ENCODE peak calls at places on chromosome 19, in nine cellular contexts. One of them, this sample, is unnamed.

GRCh38 chr19:17718988-17719711 is at the start of gene MAP1S:
- DNase-seq in GM23248: peak; percentile 75
- DNase-seq in PC-9: peak; percentile 58
- DNase-seq in fibroblast of lung: peak; percentile 44
- DNase-seq in K562: peak; percentile 78
- DNase-seq in PC-3: peak; percentile 47
- DNase-seq in neural progenitor cell: peak; percentile 96
- DNase-seq in MM.1S: peak; percentile 52
- DNase-seq in H1: peak; percentile 91
- DNase-seq in this sample: no peak

GRCh38 chr19:21751379-21751778 is 16.0 kb downstream of the ZNF100 start:
- DNase-seq in PC-3: no peak
- DNase-seq in neural progenitor cell: no peak
- DNase-seq in PC-9: no peak
- DNase-seq in GM23248: peak; percentile 60
- DNase-seq in H1: no peak
- DNase-seq in K562: no peak
- DNase-seq in MM.1S: no peak
- DNase-seq in fibroblast of lung: peak; percentile 59
- DNase-seq in this sample: no peak

GRCh38 chr19:1064661-1065605 is 2.0 kb upstream of the ARHGAP45 start:
- DNase-seq in PC-3: peak; percentile 69
- DNase-seq in fibroblast of lung: peak; percentile 67
- DNase-seq in neural progenitor cell: peak; percentile 87
- DNase-seq in K562: peak; percentile 72
- DNase-seq in MM.1S: peak; percentile 83
- DNase-seq in H1: peak; percentile 88
- DNase-seq in PC-9: peak; percentile 54
- DNase-seq in GM23248: peak; percentile 86
- DNase-seq in this sample: no peak

GRCh38 chr19:38596057-38596981 is 21.4 kb downstream of the MAP4K1 start:
- DNase-seq in K562: peak; percentile 95
- DNase-seq in H1: peak; percentile 100
- DNase-seq in GM23248: peak; percentile 32
- DNase-seq in neural progenitor cell: peak; percentile 95
- DNase-seq in fibroblast of lung: no peak
- DNase-seq in PC-3: peak; percentile 14
- DNase-seq in MM.1S: no peak
- DNase-seq in PC-9: peak; percentile 85
- DNase-seq in this sample: no peak

GRCh38 chr19:5023128-5023571 is 54.2 kb downstream of the KDM4B start:
- DNase-seq in GM23248: peak; percentile 50
- DNase-seq in neural progenitor cell: no peak
- DNase-seq in MM.1S: no peak
- DNase-seq in K562: no peak
- DNase-seq in PC-3: no peak
- DNase-seq in H1: no peak
- DNase-seq in PC-9: no peak
- DNase-seq in fibroblast of lung: no peak
- DNase-seq in this sample: no peak

GRCh38 chr19:34259367-34259865 is 5.1 kb downstream of the GARRE1 start:
- DNase-seq in fibroblast of lung: peak; percentile 40
- DNase-seq in K562: no peak
- DNase-seq in PC-3: no peak
- DNase-seq in PC-9: no peak
- DNase-seq in neural progenitor cell: no peak
- DNase-seq in H1: no peak
- DNase-seq in MM.1S: no peak
- DNase-seq in GM23248: peak; percentile 52
- DNase-seq in this sample: no peak

GRCh38 chr19:48629599-48630288 is 7.4 kb downstream of the DBP start:
- DNase-seq in fibroblast of lung: peak; percentile 73
- DNase-seq in GM23248: peak; percentile 41
- DNase-seq in PC-3: no peak
- DNase-seq in MM.1S: no peak
- DNase-seq in neural progenitor cell: peak; percentile 95
- DNase-seq in K562: peak; percentile 48
- DNase-seq in H1: peak; percentile 100
- DNase-seq in PC-9: no peak
- DNase-seq in this sample: no peak

GRCh38 chr19:18041054-18041453 is 33.1 kb downstream of the ARRDC2 start:
- DNase-seq in K562: no peak
- DNase-seq in neural progenitor cell: no peak
- DNase-seq in H1: no peak
- DNase-seq in fibroblast of lung: no peak
- DNase-seq in PC-3: no peak
- DNase-seq in MM.1S: no peak
- DNase-seq in GM23248: no peak
- DNase-seq in PC-9: no peak
- DNase-seq in this sample: no peak

GRCh38 chr19:40284501-40285352 is at the start of gene AKT2:
- DNase-seq in fibroblast of lung: peak; percentile 62
- DNase-seq in PC-3: no peak
- DNase-seq in MM.1S: peak; percentile 42
- DNase-seq in K562: peak; percentile 86
- DNase-seq in neural progenitor cell: peak; percentile 94
- DNase-seq in H1: peak; percentile 98
- DNase-seq in GM23248: peak; percentile 71
- DNase-seq in PC-9: no peak
- DNase-seq in this sample: peak; percentile 48

GRCh38 chr19:15538774-15539173 is 30.4 kb downstream of the CYP4F22 start:
- DNase-seq in PC-3: peak; percentile 30
- DNase-seq in MM.1S: peak; percentile 25
- DNase-seq in H1: no peak
- DNase-seq in K562: peak; percentile 20
- DNase-seq in fibroblast of lung: no peak
- DNase-seq in GM23248: no peak
- DNase-seq in neural progenitor cell: no peak
- DNase-seq in PC-9: no peak
- DNase-seq in this sample: no peak
- TF ChIP-seq EZH2 in PC-3: no peak
- TF ChIP-seq EZH2 in MM.1S: no peak
- TF ChIP-seq EZH2 in H1: no peak
- TF ChIP-seq EZH2 in K562: no peak
- TF ChIP-seq EZH2 in fibroblast of lung: no peak
- TF ChIP-seq EZH2 in GM23248: no peak
- TF ChIP-seq EZH2 in neural progenitor cell: no peak
- TF ChIP-seq EZH2 in PC-9: no peak
- TF ChIP-seq EZH2 in this sample: no peak

GRCh38 chr19:45152504-45153338 is 8.1 kb downstream of the NKPD1 start:
- DNase-seq in GM23248: peak; percentile 65
- DNase-seq in fibroblast of lung: peak; percentile 54
- DNase-seq in MM.1S: no peak
- DNase-seq in PC-9: no peak
- DNase-seq in PC-3: no peak
- DNase-seq in K562: no peak
- DNase-seq in H1: peak; percentile 75
- DNase-seq in neural progenitor cell: peak; percentile 85
- DNase-seq in this sample: no peak

GRCh38 chr19:45151821-45152503 is 8.8 kb downstream of the NKPD1 start:
- DNase-seq in PC-9: no peak
- DNase-seq in neural progenitor cell: peak; percentile 21
- DNase-seq in PC-3: no peak
- DNase-seq in H1: no peak
- DNase-seq in K562: no peak
- DNase-seq in fibroblast of lung: no peak
- DNase-seq in GM23248: peak; percentile 20
- DNase-seq in MM.1S: no peak
- DNase-seq in this sample: no peak

GRCh38 chr19:45150731-45151725 is 9.8 kb downstream of the NKPD1 start:
- DNase-seq in neural progenitor cell: no peak
- DNase-seq in fibroblast of lung: no peak
- DNase-seq in PC-3: peak; percentile 14
- DNase-seq in H1: no peak
- DNase-seq in K562: peak; percentile 44
- DNase-seq in GM23248: no peak
- DNase-seq in PC-9: peak; percentile 87
- DNase-seq in MM.1S: no peak
- DNase-seq in this sample: no peak

GRCh38 chr19:45154064-45154827 is 6.5 kb downstream of the NKPD1 start:
- DNase-seq in H1: no peak
- DNase-seq in fibroblast of lung: peak; percentile 84
- DNase-seq in GM23248: peak; percentile 72
- DNase-seq in K562: peak; percentile 86
- DNase-seq in PC-9: peak; percentile 68
- DNase-seq in MM.1S: no peak
- DNase-seq in neural progenitor cell: no peak
- DNase-seq in PC-3: peak; percentile 46
- DNase-seq in this sample: no peak

DNA sequence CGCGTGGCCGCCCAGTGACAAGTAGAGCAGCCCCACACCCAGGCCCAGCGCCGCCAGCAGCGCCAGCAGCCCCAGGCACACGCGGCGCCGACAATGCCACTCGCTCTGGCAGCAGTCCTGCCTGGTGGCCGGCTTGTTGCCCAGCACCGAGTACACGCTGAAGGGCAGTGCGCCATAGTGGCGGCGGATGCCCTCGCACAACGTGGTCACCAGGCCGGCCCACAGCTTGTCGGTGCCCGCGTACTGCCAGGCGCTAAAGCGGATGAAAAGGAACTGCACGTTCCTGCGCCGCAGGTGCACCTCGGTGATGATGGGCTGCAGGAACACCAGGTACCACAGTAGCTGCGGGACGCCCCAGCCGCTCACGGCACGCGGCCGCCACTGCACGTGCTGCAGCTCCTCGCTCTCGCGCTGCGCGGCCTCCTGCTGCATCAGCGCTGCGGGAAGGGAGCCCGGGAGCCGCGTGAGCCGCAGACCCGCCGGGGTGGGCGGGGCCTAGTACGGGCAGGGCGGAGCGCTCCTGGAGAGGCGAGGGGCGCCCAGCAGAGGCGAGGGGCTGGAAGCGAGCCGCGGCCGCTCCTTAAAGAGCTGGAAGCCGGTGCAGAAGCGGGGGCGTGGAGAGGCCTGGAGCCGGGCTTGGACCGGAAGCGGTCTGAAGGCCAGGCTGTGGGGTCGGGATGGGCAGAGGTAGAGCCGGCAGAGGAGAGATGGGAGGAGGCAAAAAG is 7.3 kb downstream of the NKPD1 start:
- DNase-seq in H1: peak; percentile 86
- DNase-seq in K562: peak; percentile 69
- DNase-seq in fibroblast of lung: peak; percentile 51
- DNase-seq in neural progenitor cell: peak; percentile 85
- DNase-seq in MM.1S: no peak
- DNase-seq in PC-3: no peak
- DNase-seq in PC-9: no peak
- DNase-seq in GM23248: peak; percentile 79
- DNase-seq in this sample: no peak
- TF ChIP-seq EZH2 in H1: peak; percentile 21
- TF ChIP-seq EZH2 in K562: no peak
- TF ChIP-seq EZH2 in fibroblast of lung: no peak
- TF ChIP-seq EZH2 in neural progenitor cell: peak; percentile 78
- TF ChIP-seq EZH2 in MM.1S: no peak
- TF ChIP-seq EZH2 in PC-3: no peak
- TF ChIP-seq EZH2 in PC-9: no peak
- TF ChIP-seq EZH2 in GM23248: no peak
- TF ChIP-seq EZH2 in this sample: no peak

GRCh38 chr19:15454371-15454800 is 4.6 kb upstream of the WIZ start:
- DNase-seq in fibroblast of lung: no peak
- DNase-seq in PC-9: no peak
- DNase-seq in K562: no peak
- DNase-seq in MM.1S: no peak
- DNase-seq in GM23248: no peak
- DNase-seq in neural progenitor cell: no peak
- DNase-seq in H1: no peak
- DNase-seq in PC-3: no peak
- DNase-seq in this sample: no peak

GRCh38 chr19:15456871-15457700 is 7.3 kb downstream of the RASAL3 start:
- DNase-seq in PC-3: peak; percentile 61
- DNase-seq in MM.1S: no peak
- DNase-seq in GM23248: peak; percentile 21
- DNase-seq in K562: peak; percentile 39
- DNase-seq in neural progenitor cell: peak; percentile 69
- DNase-seq in PC-9: no peak
- DNase-seq in H1: peak; percentile 91
- DNase-seq in fibroblast of lung: no peak
- DNase-seq in this sample: no peak

GRCh38 chr19:15456441-15456840 is 6.7 kb upstream of the WIZ start:
- DNase-seq in PC-9: no peak
- DNase-seq in GM23248: no peak
- DNase-seq in fibroblast of lung: no peak
- DNase-seq in PC-3: no peak
- DNase-seq in neural progenitor cell: no peak
- DNase-seq in MM.1S: no peak
- DNase-seq in H1: no peak
- DNase-seq in K562: no peak
- DNase-seq in this sample: no peak

GRCh38 chr19:15455996-15456395 is 6.2 kb upstream of the WIZ start:
- DNase-seq in K562: no peak
- DNase-seq in PC-3: no peak
- DNase-seq in MM.1S: no peak
- DNase-seq in H1: no peak
- DNase-seq in PC-9: no peak
- DNase-seq in neural progenitor cell: no peak
- DNase-seq in fibroblast of lung: no peak
- DNase-seq in GM23248: no peak
- DNase-seq in this sample: no peak

DNA sequence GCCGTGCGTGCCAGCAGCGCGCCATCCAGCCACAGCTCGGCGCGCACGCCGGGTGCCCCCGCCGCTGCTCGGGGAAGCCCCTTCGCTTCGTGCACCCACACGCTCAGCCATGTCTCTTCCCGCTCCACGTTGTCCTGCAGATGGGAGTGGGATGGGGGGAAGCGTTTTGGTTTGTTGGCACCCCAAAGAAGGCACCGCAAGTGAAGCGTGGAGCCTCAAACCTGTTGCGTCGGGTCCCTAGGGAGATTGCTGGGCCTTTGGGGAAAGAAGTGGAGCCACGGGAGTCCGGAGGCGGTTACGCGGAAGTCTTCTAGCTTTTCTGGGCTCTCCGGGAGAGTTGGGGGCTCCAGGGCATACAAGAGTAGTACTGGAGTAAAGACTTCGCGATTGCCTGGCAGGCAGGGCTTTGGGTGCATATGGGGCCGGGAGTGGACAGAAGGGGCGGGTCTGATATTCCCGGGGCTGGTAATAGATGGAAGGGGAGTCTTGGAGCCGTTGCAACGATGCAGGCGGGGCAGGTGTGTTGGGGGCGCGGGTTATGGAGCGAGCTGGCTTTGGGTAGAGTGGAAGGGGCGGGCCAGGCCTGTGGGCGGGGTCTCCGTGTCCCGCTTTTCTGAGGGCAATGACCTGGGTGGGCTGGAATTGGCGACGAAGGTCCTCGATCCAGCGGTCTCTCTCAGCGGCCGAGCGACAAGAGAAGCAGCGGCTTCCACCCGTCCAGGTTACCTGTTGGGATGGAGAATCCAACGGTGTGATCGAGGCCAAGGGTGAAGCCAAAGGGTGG is 6.5 kb downstream of the RASAL3 start:
- DNase-seq in fibroblast of lung: no peak
- DNase-seq in H1: no peak
- DNase-seq in K562: no peak
- DNase-seq in MM.1S: no peak
- DNase-seq in neural progenitor cell: no peak
- DNase-seq in PC-3: no peak
- DNase-seq in PC-9: no peak
- DNase-seq in GM23248: no peak
- DNase-seq in this sample: no peak
- TF ChIP-seq EZH2 in fibroblast of lung: peak; percentile 65
- TF ChIP-seq EZH2 in H1: peak; percentile 83
- TF ChIP-seq EZH2 in K562: no peak
- TF ChIP-seq EZH2 in MM.1S: no peak
- TF ChIP-seq EZH2 in neural progenitor cell: peak; percentile 99
- TF ChIP-seq EZH2 in PC-3: no peak
- TF ChIP-seq EZH2 in PC-9: no peak
- TF ChIP-seq EZH2 in GM23248: no peak
- TF ChIP-seq EZH2 in this sample: no peak

GRCh38 chr19:12838893-12839656 is 760 bp downstream of the MAST1 start:
- DNase-seq in K562: no peak
- DNase-seq in fibroblast of lung: no peak
- DNase-seq in H1: no peak
- DNase-seq in neural progenitor cell: peak; percentile 23
- DNase-seq in PC-3: peak; percentile 47
- DNase-seq in GM23248: no peak
- DNase-seq in PC-9: no peak
- DNase-seq in MM.1S: no peak
- DNase-seq in this sample: no peak
- TF ChIP-seq EZH2 in K562: no peak
- TF ChIP-seq EZH2 in fibroblast of lung: peak; percentile 89
- TF ChIP-seq EZH2 in H1: no peak
- TF ChIP-seq EZH2 in neural progenitor cell: no peak
- TF ChIP-seq EZH2 in PC-3: no peak
- TF ChIP-seq EZH2 in GM23248: no peak
- TF ChIP-seq EZH2 in PC-9: no peak
- TF ChIP-seq EZH2 in MM.1S: no peak
- TF ChIP-seq EZH2 in this sample: no peak